ENCODE peak calls at places on chromosome 21, in eight cellular contexts. F is lung; P is fibroblast of lung; K is esophagus squamous epithelium; Y is OCI-LY7; N is heart left ventricle; W is mesendoderm; Z is CD4-positive, alpha-beta T cell. C is an unnamed sample.

GRCh38 chr21:17497345-17497744 is 15.5 kb upstream of the CXADR start:
- DNase-seq in K (no peak), Z (no peak), F (no peak), W (no peak), P (peak), Y (no peak), N (no peak), C (no peak)

GRCh38 chr21:46600978-46601377 is 3.9 kb downstream of the S100B start:
- DNase-seq in F (no peak), P (no peak), W (no peak), Z (no peak), Y (no peak), K (no peak), N (no peak), C (no peak)

GRCh38 chr21:38042246-38042645 is 126.0 kb upstream of the KCNJ6 start:
- DNase-seq in Z (no peak), Y (no peak), K (no peak), P (no peak), N (no peak), F (no peak), W (no peak), C (no peak)

GRCh38 chr21:31220567-31220966 is 123.5 kb downstream of the TIAM1 start:
- DNase-seq in F (no peak), K (no peak), Y (no peak), Z (no peak), P (peak), N (no peak), W (no peak), C (peak)

GRCh38 chr21:16534408-16535099 is 804.8 kb downstream of the USP25 start:
- DNase-seq in K (no peak), N (peak), Z (no peak), P (peak), Y (no peak), W (no peak), F (peak), C (no peak)

GRCh38 chr21:14358775-14359174 is 24.2 kb downstream of the HSPA13 start:
- DNase-seq in W (no peak), N (no peak), F (no peak), K (no peak), P (no peak), Z (no peak), Y (no peak), C (no peak)

GRCh38 chr21:31873696-31874599 is 1.1 kb downstream of the HUNK start:
- DNase-seq in W (peak), P (peak), Z (no peak), N (peak), F (peak), Y (peak), K (no peak), C (peak)

GRCh38 chr21:34925597-34925996 is 123.5 kb downstream of the RUNX1 start:
- DNase-seq in F (no peak), N (no peak), Z (no peak), W (no peak), P (no peak), K (no peak), Y (no peak), C (no peak)

GRCh38 chr21:27480841-27481261 is 514.0 kb upstream of the ADAMTS5 start:
- DNase-seq in P (peak), N (no peak), Y (no peak), F (no peak), W (no peak), Z (no peak), K (no peak), C (peak)

GRCh38 chr21:45316871-45317400 is 29.2 kb upstream of the POFUT2 start:
- DNase-seq in Y (no peak), F (no peak), W (no peak), K (no peak), P (no peak), Z (no peak), N (peak), C (no peak)

GRCh38 chr21:36388835-36389234 is 3.6 kb downstream of the CHAF1B start:
- DNase-seq in P (peak), N (no peak), W (peak), K (no peak), F (peak), Z (no peak), Y (no peak), C (peak)

GRCh38 chr21:29104239-29104708 is 26.2 kb upstream of the MAP3K7CL start:
- DNase-seq in Y (no peak), K (no peak), F (no peak), P (peak), Z (no peak), N (no peak), W (no peak), C (peak)

GRCh38 chr21:37483776-37484175 is 117.2 kb downstream of the DYRK1A start:
- DNase-seq in F (no peak), N (no peak), Y (no peak), W (peak), K (no peak), Z (no peak), P (no peak), C (no peak)

DNA sequence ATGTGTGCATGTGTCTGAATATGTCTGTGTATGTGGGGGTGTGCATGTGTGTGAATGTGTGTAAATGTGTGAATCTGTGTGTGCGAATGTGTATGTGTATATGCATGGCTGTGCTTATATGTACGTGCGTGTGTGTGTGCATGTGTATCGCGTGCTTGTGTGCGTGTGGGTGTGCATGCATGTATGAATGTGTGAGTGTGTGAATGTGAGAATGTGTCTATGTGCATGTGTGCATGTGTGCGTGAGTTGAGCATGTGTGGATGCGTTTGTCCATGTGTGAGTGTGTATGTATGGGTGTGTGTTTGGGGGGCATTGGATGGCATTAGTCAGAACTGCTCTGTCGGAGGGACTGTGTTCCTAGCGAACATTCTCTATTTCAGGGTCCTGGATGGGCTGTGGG is 52.4 kb downstream of the UMODL1 start:
- DNase-seq in K (no peak), Z (no peak), N (no peak), F (no peak), P (no peak), Y (no peak), W (no peak), C (no peak)
- H3K27ac ChIP-seq in K (no peak), Z (no peak), N (no peak), F (no peak), P (no peak), Y (no peak), W (no peak), C (no peak)

DNA sequence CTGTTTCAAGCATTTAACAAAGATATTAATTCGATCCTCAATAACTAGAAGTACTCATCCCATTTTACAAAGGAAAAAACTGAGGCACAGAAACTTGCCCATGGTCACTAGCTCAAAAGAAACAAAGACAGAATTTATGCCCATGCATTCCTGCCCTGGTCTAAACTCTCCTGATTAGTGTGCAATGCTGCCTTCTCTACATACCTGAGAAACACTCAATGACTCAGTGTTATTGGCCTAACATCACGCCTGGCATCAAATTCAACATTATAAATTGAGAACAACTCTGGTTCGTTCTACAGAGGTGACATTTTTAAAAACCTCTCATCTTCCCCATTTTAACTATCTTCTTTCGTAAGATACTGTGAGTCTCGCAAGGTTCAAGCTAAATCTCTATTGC is 5.2 kb downstream of the APP start:
- DNase-seq in N (no peak), P (peak), Y (no peak), F (no peak), Z (no peak), K (no peak), W (no peak), C (no peak)
- H3K27ac ChIP-seq in N (no peak), P (no peak), Y (no peak), F (no peak), Z (no peak), K (no peak), W (no peak), C (peak)

DNA sequence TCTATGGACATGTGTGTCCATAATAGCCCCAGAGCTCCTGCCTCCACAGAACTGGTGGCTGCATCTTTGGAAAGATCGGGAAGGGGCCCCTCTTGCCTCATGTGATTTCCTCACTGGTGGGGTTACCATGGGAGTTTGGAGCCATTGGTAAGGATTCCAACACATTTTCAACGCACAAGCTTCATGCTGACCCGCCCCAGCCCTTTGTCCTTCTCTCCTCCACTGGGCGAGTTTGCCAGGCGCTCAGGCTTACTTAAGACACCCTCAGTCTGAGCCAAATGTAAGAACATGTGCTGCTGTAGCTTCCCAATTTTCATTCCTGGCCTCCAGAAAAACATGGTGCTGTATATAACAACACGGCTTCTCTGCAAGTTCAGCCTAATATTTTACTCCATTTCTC is 72.4 kb downstream of the ATP5PO start:
- DNase-seq in K (no peak), P (no peak), Z (no peak), W (no peak), N (no peak), F (no peak), Y (no peak), C (no peak)
- H3K27ac ChIP-seq in K (peak), P (no peak), Z (no peak), W (no peak), N (no peak), F (no peak), Y (no peak), C (no peak)

DNA sequence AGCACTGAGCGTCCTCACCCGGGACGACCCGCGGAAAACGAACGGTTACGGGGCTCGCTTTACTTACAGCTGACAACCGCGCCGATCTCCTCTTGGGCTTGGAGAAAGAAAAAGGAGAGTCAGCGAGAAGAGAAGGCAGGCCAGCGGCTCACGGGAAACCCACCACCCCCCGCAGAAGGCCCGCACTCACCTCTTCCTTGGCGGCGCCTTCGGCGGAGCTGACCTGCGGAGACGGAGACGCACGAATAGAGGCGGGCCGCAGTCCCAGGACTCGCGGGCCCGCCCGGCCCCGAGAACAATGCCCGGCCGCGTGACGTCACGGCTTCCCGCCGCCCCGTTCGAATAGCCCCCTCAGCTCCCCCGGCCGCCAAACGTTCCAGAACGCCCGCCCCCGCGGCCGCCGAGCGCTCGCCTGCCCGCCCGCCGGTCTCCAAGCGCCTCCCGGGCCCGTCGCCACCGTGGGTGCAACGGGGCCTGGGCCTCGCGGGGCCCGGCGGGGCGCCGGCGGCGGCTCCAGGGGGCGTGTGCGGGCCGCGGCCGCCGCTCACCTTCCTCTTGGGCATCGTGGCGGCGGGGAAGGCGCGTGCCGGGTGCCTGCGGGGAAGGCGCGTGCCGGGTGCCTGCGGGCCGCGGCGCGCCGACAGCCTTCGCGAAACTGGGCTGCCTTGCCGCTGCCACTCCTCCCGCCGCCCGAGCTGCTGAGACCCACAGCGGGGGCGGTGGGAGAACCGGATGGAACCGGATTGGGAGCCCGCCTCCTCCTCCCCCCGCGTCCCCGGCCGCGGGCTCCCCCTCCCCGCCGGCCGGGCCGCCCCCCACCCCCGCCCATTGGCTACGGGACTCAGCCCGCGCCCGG is at the start of gene HMGN1:
- DNase-seq in Y (peak), P (peak), W (peak), Z (peak), N (peak), K (peak), F (peak), C (peak)
- H3K27ac ChIP-seq in Y (peak), P (peak), W (peak), Z (peak), N (peak), K (peak), F (peak), C (peak)

GRCh38 chr21:43639470-43640178 is 19.7 kb downstream of the HSF2BP start:
- DNase-seq in P (peak), N (no peak), K (no peak), Z (no peak), Y (no peak), F (peak), W (no peak), C (peak)
- H3K27ac ChIP-seq in P (no peak), N (no peak), K (no peak), Z (no peak), Y (no peak), F (no peak), W (no peak), C (no peak)

DNA sequence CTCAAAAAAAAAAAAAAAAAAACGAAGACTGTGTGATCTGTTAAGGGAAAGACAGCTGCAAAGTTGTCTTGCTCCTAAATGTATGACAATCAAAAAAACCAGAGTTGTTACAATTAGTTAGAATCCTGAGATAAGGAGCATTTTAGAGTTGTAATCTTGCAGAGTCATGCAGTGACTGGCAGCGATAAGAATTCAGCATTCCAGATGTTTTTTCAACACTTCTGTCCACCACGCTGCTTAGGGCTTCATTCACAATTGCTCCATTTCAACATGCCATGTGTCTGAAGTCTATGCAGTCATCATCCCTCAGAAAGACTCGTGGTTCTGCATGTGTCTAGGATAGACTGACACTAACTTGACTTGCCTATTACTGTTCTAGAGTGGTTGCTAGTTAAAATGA is 102.4 kb upstream of the BACE2 start:
- DNase-seq in K (no peak), Z (no peak), P (peak), W (peak), N (no peak), Y (no peak), F (no peak), C (no peak)
- H3K27ac ChIP-seq in K (no peak), Z (no peak), P (no peak), W (no peak), N (no peak), Y (no peak), F (no peak), C (no peak)

GRCh38 chr21:41876928-41877652 is 2.1 kb downstream of the PRDM15 start:
- DNase-seq in P (no peak), Z (no peak), Y (peak), N (no peak), K (no peak), W (no peak), F (no peak), C (no peak)
- H3K27ac ChIP-seq in P (no peak), Z (no peak), Y (peak), N (no peak), K (no peak), W (no peak), F (no peak), C (no peak)

C was measured in mesenchymal stem cell.